ENCODE peak calls at places on chromosomes 2 and 18, in five cellular contexts. One of them, this sample, is unnamed.

GRCh38 chr2:55875434-55876135 is 48.0 kb downstream of the EFEMP1 start:
- DNase-seq in epithelial cell of esophagus: no peak
- DNase-seq in AG09309: no peak
- DNase-seq in CD4-positive, alpha-beta T cell: no peak
- DNase-seq in GM10248: no peak
- DNase-seq in this sample: no peak

GRCh38 chr2:33134086-33134763 is 187.5 kb downstream of the LTBP1 start:
- DNase-seq in AG09309: peak
- DNase-seq in CD4-positive, alpha-beta T cell: no peak
- DNase-seq in epithelial cell of esophagus: peak
- DNase-seq in GM10248: no peak
- DNase-seq in this sample: peak

GRCh38 chr18:47838396-47838795 is 92.1 kb downstream of the SMAD2 start:
- DNase-seq in epithelial cell of esophagus: no peak
- DNase-seq in CD4-positive, alpha-beta T cell: no peak
- DNase-seq in AG09309: no peak
- DNase-seq in GM10248: no peak
- DNase-seq in this sample: no peak

GRCh38 chr2:72719416-72719815 is 106.4 kb downstream of the EXOC6B start:
- DNase-seq in CD4-positive, alpha-beta T cell: no peak
- DNase-seq in GM10248: no peak
- DNase-seq in epithelial cell of esophagus: peak
- DNase-seq in AG09309: no peak
- DNase-seq in this sample: no peak

GRCh38 chr2:108640731-108641130 is 78.6 kb upstream of the RANBP2 start:
- DNase-seq in AG09309: no peak
- DNase-seq in epithelial cell of esophagus: peak
- DNase-seq in GM10248: no peak
- DNase-seq in CD4-positive, alpha-beta T cell: no peak
- DNase-seq in this sample: peak

GRCh38 chr2:45014016-45014702 is 4.9 kb upstream of the SIX2 start:
- DNase-seq in epithelial cell of esophagus: peak
- DNase-seq in CD4-positive, alpha-beta T cell: no peak
- DNase-seq in GM10248: peak
- DNase-seq in AG09309: no peak
- DNase-seq in this sample: no peak

GRCh38 chr18:59516356-59517155 is 157.5 kb upstream of the LMAN1 start:
- DNase-seq in epithelial cell of esophagus: peak
- DNase-seq in GM10248: no peak
- DNase-seq in CD4-positive, alpha-beta T cell: no peak
- DNase-seq in AG09309: peak
- DNase-seq in this sample: peak

GRCh38 chr2:221529943-221530652 is 42.0 kb downstream of the EPHA4 start:
- DNase-seq in AG09309: peak
- DNase-seq in CD4-positive, alpha-beta T cell: no peak
- DNase-seq in epithelial cell of esophagus: peak
- DNase-seq in GM10248: no peak
- DNase-seq in this sample: peak

GRCh38 chr2:231527091-231527395 is 3.2 kb downstream of the NMUR1 start:
- DNase-seq in AG09309: no peak
- DNase-seq in epithelial cell of esophagus: no peak
- DNase-seq in CD4-positive, alpha-beta T cell: no peak
- DNase-seq in GM10248: no peak
- DNase-seq in this sample: no peak

GRCh38 chr18:9091066-9091476 is 11.4 kb upstream of the NDUFV2 start:
- DNase-seq in AG09309: no peak
- DNase-seq in GM10248: no peak
- DNase-seq in CD4-positive, alpha-beta T cell: no peak
- DNase-seq in epithelial cell of esophagus: no peak
- DNase-seq in this sample: no peak

GRCh38 chr2:195477248-195477995 is 179.6 kb upstream of the SLC39A10 start:
- DNase-seq in CD4-positive, alpha-beta T cell: no peak
- DNase-seq in epithelial cell of esophagus: peak
- DNase-seq in AG09309: no peak
- DNase-seq in GM10248: no peak
- DNase-seq in this sample: peak

GRCh38 chr2:188787661-188788044 is 186.5 kb upstream of the COL3A1 start:
- DNase-seq in epithelial cell of esophagus: no peak
- DNase-seq in GM10248: no peak
- DNase-seq in CD4-positive, alpha-beta T cell: no peak
- DNase-seq in AG09309: no peak
- DNase-seq in this sample: no peak

GRCh38 chr2:222637072-222637471 is 18.8 kb downstream of the FARSB start:
- DNase-seq in GM10248: no peak
- DNase-seq in epithelial cell of esophagus: no peak
- DNase-seq in AG09309: no peak
- DNase-seq in CD4-positive, alpha-beta T cell: no peak
- DNase-seq in this sample: no peak

GRCh38 chr2:119431976-119432881 is 575 bp downstream of the TMEM37 start:
- DNase-seq in CD4-positive, alpha-beta T cell: no peak
- DNase-seq in epithelial cell of esophagus: peak
- DNase-seq in AG09309: no peak
- DNase-seq in GM10248: no peak
- DNase-seq in this sample: no peak

GRCh38 chr2:186544255-186544675 is 45.6 kb upstream of the ITGAV start:
- DNase-seq in GM10248: no peak
- DNase-seq in CD4-positive, alpha-beta T cell: no peak
- DNase-seq in epithelial cell of esophagus: peak
- DNase-seq in AG09309: peak
- DNase-seq in this sample: peak

GRCh38 chr18:1513519-1513918 is 608.8 kb downstream of the ADCYAP1 start:
- DNase-seq in AG09309: no peak
- DNase-seq in epithelial cell of esophagus: no peak
- DNase-seq in CD4-positive, alpha-beta T cell: no peak
- DNase-seq in GM10248: no peak
- DNase-seq in this sample: no peak

GRCh38 chr2:42101641-42102605 is 54.1 kb downstream of the PKDCC start:
- DNase-seq in AG09309: peak
- DNase-seq in CD4-positive, alpha-beta T cell: peak
- DNase-seq in GM10248: peak
- DNase-seq in epithelial cell of esophagus: peak
- DNase-seq in this sample: peak

GRCh38 chr2:171330155-171330956 is 103.4 kb downstream of the METTL8 start:
- DNase-seq in epithelial cell of esophagus: no peak
- DNase-seq in GM10248: no peak
- DNase-seq in AG09309: no peak
- DNase-seq in CD4-positive, alpha-beta T cell: no peak
- DNase-seq in this sample: no peak

GRCh38 chr2:85601771-85602475 is 575 bp downstream of the TMEM150A start:
- DNase-seq in epithelial cell of esophagus: peak
- DNase-seq in GM10248: peak
- DNase-seq in CD4-positive, alpha-beta T cell: no peak
- DNase-seq in AG09309: no peak
- DNase-seq in this sample: no peak

GRCh38 chr2:112623913-112624777 is 21.6 kb upstream of the SLC20A1 start:
- DNase-seq in GM10248: peak
- DNase-seq in epithelial cell of esophagus: peak
- DNase-seq in CD4-positive, alpha-beta T cell: peak
- DNase-seq in AG09309: peak
- DNase-seq in this sample: no peak

GRCh38 chr2:180222642-180223041 is 215.5 kb upstream of the CWC22 start:
- DNase-seq in AG09309: peak
- DNase-seq in CD4-positive, alpha-beta T cell: no peak
- DNase-seq in epithelial cell of esophagus: peak
- DNase-seq in GM10248: no peak
- DNase-seq in this sample: peak

GRCh38 chr2:201515573-201516246 is 64.2 kb downstream of the STRADB start:
- DNase-seq in AG09309: no peak
- DNase-seq in epithelial cell of esophagus: no peak
- DNase-seq in CD4-positive, alpha-beta T cell: no peak
- DNase-seq in GM10248: no peak
- DNase-seq in this sample: no peak

GRCh38 chr18:48834421-48835011 is 116.2 kb downstream of the SMAD7 start:
- DNase-seq in GM10248: peak
- DNase-seq in AG09309: peak
- DNase-seq in CD4-positive, alpha-beta T cell: peak
- DNase-seq in epithelial cell of esophagus: peak
- DNase-seq in this sample: peak

GRCh38 chr2:178807227-178808008 is at the start of gene TTN:
- DNase-seq in CD4-positive, alpha-beta T cell: no peak
- DNase-seq in epithelial cell of esophagus: no peak
- DNase-seq in GM10248: no peak
- DNase-seq in AG09309: no peak
- DNase-seq in this sample: no peak

GRCh38 chr2:27212626-27213471 is 781 bp upstream of the SLC5A6 start:
- DNase-seq in GM10248: no peak
- DNase-seq in epithelial cell of esophagus: peak
- DNase-seq in CD4-positive, alpha-beta T cell: peak
- DNase-seq in AG09309: peak
- DNase-seq in this sample: peak

GRCh38 chr2:157329524-157329923 is 3.9 kb upstream of the ERMN start:
- DNase-seq in AG09309: no peak
- DNase-seq in epithelial cell of esophagus: peak
- DNase-seq in CD4-positive, alpha-beta T cell: no peak
- DNase-seq in GM10248: no peak
- DNase-seq in this sample: no peak

GRCh38 chr2:48694143-48694542 is 61.4 kb downstream of the LHCGR start:
- DNase-seq in CD4-positive, alpha-beta T cell: no peak
- DNase-seq in GM10248: no peak
- DNase-seq in AG09309: no peak
- DNase-seq in epithelial cell of esophagus: peak
- DNase-seq in this sample: no peak

GRCh38 chr2:21041943-21042707 is 1.7 kb downstream of the APOB start:
- DNase-seq in CD4-positive, alpha-beta T cell: no peak
- DNase-seq in AG09309: peak
- DNase-seq in GM10248: no peak
- DNase-seq in epithelial cell of esophagus: no peak
- DNase-seq in this sample: no peak

GRCh38 chr2:70645733-70646420 is 92.3 kb upstream of the TGFA start:
- DNase-seq in AG09309: no peak
- DNase-seq in epithelial cell of esophagus: peak
- DNase-seq in GM10248: no peak
- DNase-seq in CD4-positive, alpha-beta T cell: no peak
- DNase-seq in this sample: no peak

GRCh38 chr2:219457784-219458369 is 23.2 kb downstream of the SPEG start:
- DNase-seq in epithelial cell of esophagus: peak
- DNase-seq in AG09309: no peak
- DNase-seq in GM10248: no peak
- DNase-seq in CD4-positive, alpha-beta T cell: no peak
- DNase-seq in this sample: no peak

GRCh38 chr2:127086800-127087737 is 19.9 kb downstream of the BIN1 start:
- DNase-seq in epithelial cell of esophagus: no peak
- DNase-seq in GM10248: peak
- DNase-seq in AG09309: peak
- DNase-seq in CD4-positive, alpha-beta T cell: no peak
- DNase-seq in this sample: peak

GRCh38 chr2:161104054-161104553 is 56.1 kb upstream of the TANK start:
- DNase-seq in AG09309: no peak
- DNase-seq in CD4-positive, alpha-beta T cell: no peak
- DNase-seq in GM10248: peak
- DNase-seq in epithelial cell of esophagus: peak
- DNase-seq in this sample: no peak

GRCh38 chr2:120303177-120303576 is 42.8 kb upstream of the INHBB start:
- DNase-seq in AG09309: no peak
- DNase-seq in CD4-positive, alpha-beta T cell: no peak
- DNase-seq in epithelial cell of esophagus: no peak
- DNase-seq in GM10248: no peak
- DNase-seq in this sample: no peak

GRCh38 chr18:74873629-74874028 is 276.0 kb downstream of the ZNF407 start:
- DNase-seq in GM10248: no peak
- DNase-seq in CD4-positive, alpha-beta T cell: no peak
- DNase-seq in epithelial cell of esophagus: no peak
- DNase-seq in AG09309: no peak
- DNase-seq in this sample: no peak

GRCh38 chr18:79583984-79584401 is 95.6 kb upstream of the CTDP1 start:
- DNase-seq in GM10248: no peak
- DNase-seq in epithelial cell of esophagus: no peak
- DNase-seq in CD4-positive, alpha-beta T cell: no peak
- DNase-seq in AG09309: no peak
- DNase-seq in this sample: no peak

GRCh38 chr2:126244937-126245336 is 411.0 kb upstream of the GYPC start:
- DNase-seq in GM10248: peak
- DNase-seq in CD4-positive, alpha-beta T cell: no peak
- DNase-seq in epithelial cell of esophagus: no peak
- DNase-seq in AG09309: no peak
- DNase-seq in this sample: no peak

DNA sequence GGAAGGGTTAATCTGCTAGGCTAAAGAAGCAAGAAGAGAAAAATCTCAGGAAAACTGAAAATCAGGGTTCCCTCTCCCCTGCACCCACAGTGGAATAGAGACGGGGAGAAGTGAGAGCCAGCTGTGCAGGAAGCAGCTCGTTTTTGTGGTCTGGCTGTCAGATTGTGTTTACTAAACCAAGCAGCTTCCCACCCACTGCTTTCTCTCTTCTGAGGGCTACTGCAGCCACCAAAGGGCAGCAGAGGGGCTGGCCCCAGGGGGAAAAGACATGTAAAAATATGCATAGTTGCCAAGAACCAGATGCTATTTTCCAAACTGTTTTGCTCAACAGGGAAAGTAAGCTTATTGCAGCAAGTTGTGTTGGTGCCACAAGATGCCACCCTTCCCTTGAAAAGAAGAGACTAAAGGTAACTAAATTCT is 72.6 kb upstream of the THUMPD2 start:
- DNase-seq in CD4-positive, alpha-beta T cell: no peak
- DNase-seq in GM10248: peak
- DNase-seq in epithelial cell of esophagus: no peak
- DNase-seq in AG09309: peak
- DNase-seq in this sample: peak
- TF ChIP-seq CTCF in CD4-positive, alpha-beta T cell: no peak
- TF ChIP-seq CTCF in GM10248: no peak
- TF ChIP-seq CTCF in epithelial cell of esophagus: peak
- TF ChIP-seq CTCF in AG09309: peak
- TF ChIP-seq CTCF in this sample: no peak

GRCh38 chr2:28567076-28567471 is 71.2 kb downstream of the PLB1 start:
- DNase-seq in GM10248: peak
- DNase-seq in AG09309: no peak
- DNase-seq in epithelial cell of esophagus: no peak
- DNase-seq in CD4-positive, alpha-beta T cell: peak
- DNase-seq in this sample: no peak
- TF ChIP-seq CTCF in GM10248: no peak
- TF ChIP-seq CTCF in AG09309: no peak
- TF ChIP-seq CTCF in epithelial cell of esophagus: no peak
- TF ChIP-seq CTCF in CD4-positive, alpha-beta T cell: peak
- TF ChIP-seq CTCF in this sample: no peak

DNA sequence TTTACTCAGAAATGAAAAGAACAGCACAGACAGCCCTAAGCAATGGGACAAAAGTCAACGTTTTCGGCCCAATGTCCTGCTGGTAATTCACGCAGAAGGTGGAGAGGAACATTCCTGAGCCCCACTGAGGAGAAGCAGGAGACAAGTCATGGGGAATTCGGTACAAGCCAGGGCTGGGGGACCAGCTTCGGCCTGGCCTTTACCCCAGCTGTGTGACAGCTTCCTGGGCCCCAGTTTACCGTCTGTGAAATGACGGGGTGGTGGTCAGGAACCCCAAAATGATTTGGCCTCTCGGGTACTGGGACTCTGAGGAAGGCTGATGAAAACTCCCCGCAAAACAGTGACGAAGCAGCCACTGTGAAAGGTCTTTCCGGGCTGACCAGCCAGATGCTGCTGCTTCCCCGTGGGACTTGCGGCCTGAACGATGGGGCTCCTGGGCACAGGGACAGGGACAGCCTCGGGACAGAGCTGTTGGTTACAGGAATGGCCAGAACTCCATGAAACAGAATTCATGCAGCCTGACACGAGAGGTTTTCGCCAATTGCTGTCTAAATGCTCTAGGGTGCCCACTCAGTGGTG is 21.6 kb downstream of the KIF1A start:
- DNase-seq in epithelial cell of esophagus: no peak
- DNase-seq in GM10248: no peak
- DNase-seq in CD4-positive, alpha-beta T cell: no peak
- DNase-seq in AG09309: no peak
- DNase-seq in this sample: no peak
- TF ChIP-seq CTCF in epithelial cell of esophagus: no peak
- TF ChIP-seq CTCF in GM10248: no peak
- TF ChIP-seq CTCF in CD4-positive, alpha-beta T cell: no peak
- TF ChIP-seq CTCF in AG09309: no peak
- TF ChIP-seq CTCF in this sample: no peak

GRCh38 chr18:4130734-4131719 is 324.1 kb downstream of the DLGAP1 start:
- DNase-seq in CD4-positive, alpha-beta T cell: no peak
- DNase-seq in epithelial cell of esophagus: no peak
- DNase-seq in GM10248: no peak
- DNase-seq in AG09309: no peak
- DNase-seq in this sample: no peak
- TF ChIP-seq CTCF in CD4-positive, alpha-beta T cell: no peak
- TF ChIP-seq CTCF in epithelial cell of esophagus: no peak
- TF ChIP-seq CTCF in GM10248: no peak
- TF ChIP-seq CTCF in AG09309: no peak
- TF ChIP-seq CTCF in this sample: peak